ENCODE peak calls at places on chromosome 5, in seven cellular contexts. T, V, E, N, R, P and G are unnamed samples.

GRCh38 chr5:124871299-124871698 is 124.9 kb upstream of the ZNF608 start:
- DNase-seq in T (no peak), V (no peak), E (peak; percentile 32), N (peak; percentile 40), R (peak; percentile 30), P (no peak), G (no peak)

GRCh38 chr5:32013658-32014057 is 160.5 kb downstream of the GOLPH3 start:
- DNase-seq in T (no peak), V (no peak), E (no peak), N (no peak), R (no peak), P (no peak), G (no peak)

GRCh38 chr5:34045996-34046395 is 3.0 kb upstream of the C1QTNF3 start:
- DNase-seq in T (peak; percentile 34), V (no peak), E (peak; percentile 23), N (no peak), R (no peak), P (no peak), G (no peak)

GRCh38 chr5:159975462-159976019 is 33.4 kb upstream of the TTC1 start:
- DNase-seq in T (peak; percentile 77), V (no peak), E (peak; percentile 93), N (peak; percentile 94), R (no peak), P (peak; percentile 26), G (no peak)

GRCh38 chr5:138661991-138662434 is 86.8 kb upstream of the HSPA9 start:
- DNase-seq in T (no peak), V (no peak), E (no peak), N (no peak), R (no peak), P (no peak), G (no peak)

GRCh38 chr5:120463026-120463770 is 902 bp upstream of the PRR16 start:
- DNase-seq in T (no peak), V (no peak), E (no peak), N (no peak), R (no peak), P (no peak), G (no peak)

GRCh38 chr5:58145397-58145796 is 314.5 kb downstream of the PLK2 start:
- DNase-seq in T (no peak), V (no peak), E (no peak), N (no peak), R (no peak), P (no peak), G (no peak)

GRCh38 chr5:16666861-16667481 is 50.2 kb upstream of the RETREG1 start:
- DNase-seq in T (no peak), V (no peak), E (peak; percentile 47), N (peak; percentile 71), R (peak; percentile 19), P (no peak), G (peak; percentile 44)

GRCh38 chr5:175517824-175518450 is 39.6 kb downstream of the SFXN1 start:
- DNase-seq in T (peak; percentile 49), V (no peak), E (peak; percentile 79), N (peak; percentile 86), R (peak; percentile 27), P (no peak), G (peak; percentile 73)

GRCh38 chr5:93421987-93422391 is 159.0 kb downstream of the NR2F1-AS1 start:
- DNase-seq in T (no peak), V (no peak), E (no peak), N (no peak), R (no peak), P (no peak), G (peak; percentile 49)

GRCh38 chr5:2739360-2740050 is 12.0 kb downstream of the IRX2 start:
- DNase-seq in T (no peak), V (no peak), E (no peak), N (peak; percentile 16), R (no peak), P (no peak), G (no peak)

GRCh38 chr5:180330810-180331646 is 22.1 kb downstream of the GFPT2 start:
- DNase-seq in T (no peak), V (no peak), E (peak; percentile 100), N (peak; percentile 99), R (no peak), P (peak; percentile 26), G (no peak)

GRCh38 chr5:136211282-136211681 is 18.3 kb upstream of the SMIM32 start:
- DNase-seq in T (no peak), V (no peak), E (no peak), N (no peak), R (no peak), P (no peak), G (no peak)

GRCh38 chr5:1330847-1331831 is 13.8 kb downstream of the CLPTM1L start:
- DNase-seq in T (no peak), V (no peak), E (no peak), N (no peak), R (no peak), P (no peak), G (no peak)

GRCh38 chr5:54593809-54594208 is 76.2 kb downstream of the SNX18 start:
- DNase-seq in T (no peak), V (no peak), E (no peak), N (no peak), R (no peak), P (no peak), G (no peak)

GRCh38 chr5:179242676-179243075 is 102.6 kb downstream of the ADAMTS2 start:
- DNase-seq in T (no peak), V (no peak), E (no peak), N (no peak), R (no peak), P (no peak), G (no peak)

GRCh38 chr5:622946-623522 is 10.9 kb downstream of the CEP72 start:
- DNase-seq in T (no peak), V (no peak), E (no peak), N (no peak), R (no peak), P (no peak), G (no peak)

GRCh38 chr5:95857185-95857945 is 34.8 kb upstream of the GLRX start:
- DNase-seq in T (no peak), V (no peak), E (peak; percentile 79), N (peak; percentile 87), R (no peak), P (peak; percentile 49), G (no peak)

GRCh38 chr5:40518511-40518917 is 161.2 kb upstream of the PTGER4 start:
- DNase-seq in T (peak; percentile 9), V (no peak), E (no peak), N (no peak), R (no peak), P (no peak), G (no peak)

GRCh38 chr5:169641253-169641652 is 4.2 kb downstream of the DOCK2 start:
- DNase-seq in T (no peak), V (no peak), E (peak; percentile 54), N (peak; percentile 43), R (no peak), P (peak; percentile 37), G (no peak)

GRCh38 chr5:173802670-173803165 is 85.4 kb upstream of the CPEB4 start:
- DNase-seq in T (no peak), V (no peak), E (peak; percentile 85), N (peak; percentile 82), R (no peak), P (no peak), G (no peak)

GRCh38 chr5:134967607-134968006 is at the start of gene CATSPER3:
- DNase-seq in T (no peak), V (no peak), E (no peak), N (no peak), R (no peak), P (no peak), G (no peak)

GRCh38 chr5:152884006-152884405 is 478.9 kb upstream of the NMUR2 start:
- DNase-seq in T (no peak), V (no peak), E (no peak), N (no peak), R (no peak), P (no peak), G (no peak)

GRCh38 chr5:133245191-133246052 is 193.6 kb downstream of the HSPA4 start:
- DNase-seq in T (peak; percentile 26), V (no peak), E (peak; percentile 86), N (peak; percentile 79), R (no peak), P (no peak), G (peak; percentile 19)

GRCh38 chr5:119229950-119230349 is 125.9 kb upstream of the TNFAIP8 start:
- DNase-seq in T (no peak), V (no peak), E (no peak), N (no peak), R (no peak), P (no peak), G (no peak)

GRCh38 chr5:152838241-152838786 is 433.2 kb upstream of the NMUR2 start:
- DNase-seq in T (no peak), V (no peak), E (no peak), N (no peak), R (no peak), P (no peak), G (no peak)

GRCh38 chr5:65061250-65061973 is 292.7 kb downstream of the CWC27 start:
- DNase-seq in T (no peak), V (peak; percentile 66), E (no peak), N (no peak), R (no peak), P (peak; percentile 64), G (no peak)

GRCh38 chr5:133274597-133274935 is 222.8 kb downstream of the HSPA4 start:
- DNase-seq in T (no peak), V (no peak), E (no peak), N (no peak), R (no peak), P (peak; percentile 9), G (no peak)

GRCh38 chr5:74250304-74251102 is 390.0 kb downstream of the ENC1 start:
- DNase-seq in T (no peak), V (no peak), E (no peak), N (peak; percentile 40), R (no peak), P (no peak), G (no peak)

GRCh38 chr5:96562614-96563013 is 99.6 kb upstream of the CAST start:
- DNase-seq in T (peak; percentile 39), V (no peak), E (peak; percentile 51), N (peak; percentile 12), R (no peak), P (no peak), G (no peak)

GRCh38 chr5:134533115-134533815 is 7.8 kb downstream of the JADE2 start:
- DNase-seq in T (no peak), V (no peak), E (no peak), N (peak; percentile 75), R (no peak), P (no peak), G (peak; percentile 78)